ENCODE peak calls at places on chromosomes 4 and X, in five cellular contexts. One of them, this sample, is unnamed.

GRCh38 chr4:145132521-145133098 is 34.5 kb downstream of the ABCE1 start:
- DNase-seq in germinal center: peak
- DNase-seq in H4: no peak
- DNase-seq in CD8-positive, alpha-beta T cell: no peak
- DNase-seq in stimulated activated CD4-positive, alpha-beta T cell treated with anti-CD3 and anti-CD28 coated beads, Interleukin-4, amount 100 ng/mL, for 4 hours: no peak
- DNase-seq in this sample: peak

GRCh38 chr4:40912455-40913055 is 162.8 kb downstream of the NSUN7 start:
- DNase-seq in stimulated activated CD4-positive, alpha-beta T cell treated with anti-CD3 and anti-CD28 coated beads, Interleukin-4, amount 100 ng/mL, for 4 hours: no peak
- DNase-seq in germinal center: no peak
- DNase-seq in H4: no peak
- DNase-seq in CD8-positive, alpha-beta T cell: no peak
- DNase-seq in this sample: no peak

GRCh38 chrX:9352683-9353430 is 112.0 kb upstream of the TBL1X start:
- DNase-seq in germinal center: peak
- DNase-seq in CD8-positive, alpha-beta T cell: peak
- DNase-seq in H4: peak
- DNase-seq in stimulated activated CD4-positive, alpha-beta T cell treated with anti-CD3 and anti-CD28 coated beads, Interleukin-4, amount 100 ng/mL, for 4 hours: no peak
- DNase-seq in this sample: peak

GRCh38 chr4:148998719-148999118 is 556.5 kb upstream of the NR3C2 start:
- DNase-seq in stimulated activated CD4-positive, alpha-beta T cell treated with anti-CD3 and anti-CD28 coated beads, Interleukin-4, amount 100 ng/mL, for 4 hours: no peak
- DNase-seq in CD8-positive, alpha-beta T cell: no peak
- DNase-seq in germinal center: no peak
- DNase-seq in H4: peak
- DNase-seq in this sample: no peak

GRCh38 chr4:40699648-40700047 is 50.1 kb upstream of the NSUN7 start:
- DNase-seq in stimulated activated CD4-positive, alpha-beta T cell treated with anti-CD3 and anti-CD28 coated beads, Interleukin-4, amount 100 ng/mL, for 4 hours: no peak
- DNase-seq in H4: no peak
- DNase-seq in CD8-positive, alpha-beta T cell: no peak
- DNase-seq in germinal center: no peak
- DNase-seq in this sample: no peak

GRCh38 chr4:44446801-44447562 is 1.6 kb downstream of the KCTD8 start:
- DNase-seq in stimulated activated CD4-positive, alpha-beta T cell treated with anti-CD3 and anti-CD28 coated beads, Interleukin-4, amount 100 ng/mL, for 4 hours: peak
- DNase-seq in germinal center: no peak
- DNase-seq in H4: no peak
- DNase-seq in CD8-positive, alpha-beta T cell: no peak
- DNase-seq in this sample: no peak

GRCh38 chr4:102094474-102094873 is 250.8 kb downstream of the SLC39A8 start:
- DNase-seq in stimulated activated CD4-positive, alpha-beta T cell treated with anti-CD3 and anti-CD28 coated beads, Interleukin-4, amount 100 ng/mL, for 4 hours: no peak
- DNase-seq in CD8-positive, alpha-beta T cell: no peak
- DNase-seq in H4: no peak
- DNase-seq in germinal center: no peak
- DNase-seq in this sample: no peak

GRCh38 chrX:80016182-80016581 is 1.6 kb downstream of the TBX22 start:
- DNase-seq in stimulated activated CD4-positive, alpha-beta T cell treated with anti-CD3 and anti-CD28 coated beads, Interleukin-4, amount 100 ng/mL, for 4 hours: no peak
- DNase-seq in H4: no peak
- DNase-seq in CD8-positive, alpha-beta T cell: no peak
- DNase-seq in germinal center: no peak
- DNase-seq in this sample: no peak

GRCh38 chrX:21723097-21723496 is 34.8 kb downstream of the SMPX start:
- DNase-seq in stimulated activated CD4-positive, alpha-beta T cell treated with anti-CD3 and anti-CD28 coated beads, Interleukin-4, amount 100 ng/mL, for 4 hours: no peak
- DNase-seq in germinal center: no peak
- DNase-seq in CD8-positive, alpha-beta T cell: no peak
- DNase-seq in H4: no peak
- DNase-seq in this sample: no peak